ENCODE peak calls at places on chromosomes 11 and 22, in six cellular contexts. P is naive thymus-derived CD4-positive, alpha-beta T cell; Q is left ventricle myocardium inferior; G is heart right ventricle; H is heart left ventricle; J is body of pancreas. K is an unnamed sample.

GRCh38 chr22:41589260-41589600 is 410 bp downstream of the PMM1 start:
- DNase-seq in P (no peak), Q (no peak), G (no peak), H (no peak), J (peak; percentile 41), K (peak; percentile 44)

GRCh38 chr11:36010010-36010740 is 66.3 kb downstream of the LDLRAD3 start:
- DNase-seq in P (no peak), Q (no peak), G (no peak), H (no peak), J (no peak), K (no peak)

GRCh38 chr11:44530413-44531115 is 34.9 kb upstream of the CD82 start:
- DNase-seq in P (no peak), Q (no peak), G (no peak), H (no peak), J (no peak), K (no peak)

GRCh38 chr11:114938799-114939198 is 260.5 kb downstream of the NXPE2 start:
- DNase-seq in P (no peak), Q (no peak), G (no peak), H (no peak), J (no peak), K (no peak)

GRCh38 chr11:134385774-134386565 is 26.1 kb downstream of the B3GAT1 start:
- DNase-seq in P (no peak), Q (no peak), G (no peak), H (no peak), J (no peak), K (no peak)

GRCh38 chr11:64755681-64756361 is 4.0 kb downstream of the PYGM start:
- DNase-seq in P (no peak), Q (no peak), G (no peak), H (no peak), J (peak; percentile 2), K (no peak)

GRCh38 chr22:21652010-21652546 is 10.0 kb downstream of the SDF2L1 start:
- DNase-seq in P (peak; percentile 77), Q (peak; percentile 90), G (peak; percentile 90), H (peak; percentile 87), J (peak; percentile 75), K (peak; percentile 95)

GRCh38 chr11:111557425-111558111 is 17.0 kb downstream of the LAYN start:
- DNase-seq in P (no peak), Q (no peak), G (no peak), H (no peak), J (no peak), K (peak; percentile 61)

GRCh38 chr11:68763926-68764657 is 12.8 kb upstream of the TESMIN start:
- DNase-seq in P (no peak), Q (no peak), G (no peak), H (no peak), J (no peak), K (no peak)

GRCh38 chr11:125404811-125405481 is 91.1 kb downstream of the FEZ1 start:
- DNase-seq in P (peak; percentile 53), Q (peak; percentile 76), G (peak; percentile 77), H (peak; percentile 71), J (peak; percentile 74), K (peak; percentile 77)

GRCh38 chr11:35671396-35672127 is 9.0 kb downstream of the TRIM44 start:
- DNase-seq in P (no peak), Q (no peak), G (no peak), H (no peak), J (no peak), K (no peak)

GRCh38 chr11:99773646-99774045 is 752.9 kb downstream of the CNTN5 start:
- DNase-seq in P (no peak), Q (no peak), G (no peak), H (no peak), J (no peak), K (peak; percentile 3)

GRCh38 chr22:46613606-46613997 is 6.6 kb upstream of the GRAMD4 start:
- DNase-seq in P (no peak), Q (no peak), G (no peak), H (no peak), J (no peak), K (no peak)

GRCh38 chr11:95715777-95716241 is 73.8 kb downstream of the FAM76B start:
- DNase-seq in P (no peak), Q (no peak), G (no peak), H (no peak), J (no peak), K (peak; percentile 61)

GRCh38 chr11:1346669-1347390 is 37.4 kb upstream of the TOLLIP start:
- DNase-seq in P (no peak), Q (no peak), G (no peak), H (no peak), J (no peak), K (no peak)

GRCh38 chr11:99320769-99321290 is 300.1 kb downstream of the CNTN5 start:
- DNase-seq in P (no peak), Q (no peak), G (no peak), H (no peak), J (no peak), K (no peak)

GRCh38 chr11:76025068-76025467 is 181.2 kb downstream of the WNT11 start:
- DNase-seq in P (no peak), Q (no peak), G (no peak), H (no peak), J (no peak), K (no peak)

GRCh38 chr11:8605956-8606355 is 11.9 kb upstream of the STK33 start:
- DNase-seq in P (no peak), Q (no peak), G (no peak), H (no peak), J (no peak), K (no peak)

GRCh38 chr11:84536456-84536855 is 1090.7 kb downstream of the DLG2 start:
- DNase-seq in P (no peak), Q (no peak), G (no peak), H (no peak), J (no peak), K (no peak)

DNA sequence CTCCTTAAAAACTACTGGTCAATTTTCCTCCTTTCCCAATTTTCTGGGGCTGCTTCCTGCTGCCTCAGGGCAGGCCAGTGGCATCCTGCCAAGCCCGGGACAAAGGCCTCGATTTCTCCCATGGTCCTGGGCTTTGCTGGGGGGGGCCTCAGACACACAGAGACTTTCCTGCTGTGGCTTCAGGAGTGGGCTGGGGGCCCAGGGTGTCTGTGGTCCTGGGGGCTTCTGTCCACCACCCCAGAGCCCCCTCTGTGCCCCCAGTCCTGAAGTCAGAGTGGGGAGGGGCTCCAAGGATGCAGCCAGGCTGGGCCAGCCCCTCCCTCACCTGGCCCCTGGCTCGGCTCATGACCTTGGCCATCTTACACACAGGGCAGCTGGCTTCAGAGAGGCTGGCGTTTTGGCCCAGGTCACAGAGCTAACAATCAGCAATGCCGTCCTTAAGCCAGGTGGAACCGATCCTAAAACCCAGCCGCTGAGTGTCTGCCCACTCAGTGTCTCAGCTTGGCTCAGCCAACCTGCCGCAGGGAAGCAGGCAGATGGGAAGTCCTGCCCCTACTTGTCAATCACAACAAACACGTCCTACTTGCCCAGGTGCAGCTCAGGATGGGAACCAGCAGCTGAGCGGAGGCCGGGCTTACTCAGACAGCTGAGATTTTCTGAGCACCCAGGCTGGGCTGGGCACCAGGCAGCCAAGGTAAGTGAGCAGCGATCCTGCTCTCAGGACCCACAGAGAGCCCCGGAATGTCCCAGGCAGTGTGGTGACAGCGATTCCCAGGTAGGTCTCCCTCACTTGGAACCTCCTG is 34.6 kb downstream of the OSBPL5 start:
- DNase-seq in P (no peak), Q (peak; percentile 16), G (peak; percentile 21), H (no peak), J (peak; percentile 76), K (no peak)
- H3K27ac ChIP-seq in P (no peak overlapping the region), Q (no peak overlapping the region), G (no peak overlapping the region), H (no peak overlapping the region), J (no peak overlapping the region), K (no peak overlapping the region)

DNA sequence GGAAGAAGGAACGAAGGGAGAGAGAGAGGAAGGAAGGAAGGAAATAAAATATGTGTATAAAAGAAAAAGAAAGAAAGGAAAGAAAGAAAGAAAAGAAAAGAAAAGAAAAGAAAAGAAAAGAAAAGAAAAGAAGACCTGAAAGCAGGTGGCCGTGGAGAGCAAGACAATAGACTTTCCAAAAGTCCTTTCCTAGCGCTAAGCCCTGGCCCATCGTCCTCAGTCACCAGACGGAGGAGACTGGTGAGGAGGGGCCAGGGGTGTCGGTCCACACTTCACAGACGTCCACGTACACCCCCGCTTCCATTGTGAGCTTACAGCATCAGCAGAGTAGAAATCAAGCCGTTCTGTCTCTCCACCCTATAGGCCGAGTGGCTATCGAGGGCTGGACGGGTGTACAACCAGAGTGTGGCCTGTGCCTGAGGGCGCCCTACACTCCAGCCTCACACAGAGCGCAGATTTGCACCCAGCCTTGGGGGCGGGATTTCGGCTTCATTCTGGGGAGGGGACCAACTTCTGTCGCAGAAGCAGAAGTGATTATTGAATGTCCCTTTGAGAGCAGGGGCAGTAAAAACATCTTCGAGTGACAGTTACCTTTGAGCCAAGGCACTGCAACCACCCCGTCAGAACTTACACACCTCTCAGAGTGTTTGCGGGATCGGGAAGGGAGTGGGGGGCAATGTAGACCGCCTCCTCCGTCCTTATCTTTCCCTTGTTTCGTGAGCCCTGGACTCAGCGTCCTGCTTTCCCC is 2.0 kb upstream of the BSX start:
- DNase-seq in P (no peak), Q (no peak), G (no peak), H (no peak), J (no peak), K (no peak)
- H3K27me3 ChIP-seq in P (peaks cover 24% of the 10 kb centered on the region), Q (peaks cover 100% of the 10 kb centered on the region), G (peaks cover 99% of the 10 kb centered on the region), H (peaks cover 52% of the 10 kb centered on the region), J (no peaks in the 10 kb centered on the region), K (peaks cover 99% of the 10 kb centered on the region)

GRCh38 chr22:28893810-28894209 is 10.4 kb downstream of the ZNRF3 start:
- DNase-seq in P (no peak), Q (no peak), G (no peak), H (no peak), J (no peak), K (no peak)

GRCh38 chr22:28896611-28897010 is 13.2 kb downstream of the ZNRF3 start:
- DNase-seq in P (no peak), Q (no peak), G (no peak), H (no peak), J (no peak), K (no peak)

GRCh38 chr22:28894793-28895192 is 11.4 kb downstream of the ZNRF3 start:
- DNase-seq in P (no peak), Q (no peak), G (no peak), H (no peak), J (no peak), K (no peak)

GRCh38 chr22:28892175-28892731 is 8.9 kb downstream of the ZNRF3 start:
- DNase-seq in P (no peak), Q (no peak), G (no peak), H (no peak), J (peak; percentile 19), K (peak; percentile 66)

DNA sequence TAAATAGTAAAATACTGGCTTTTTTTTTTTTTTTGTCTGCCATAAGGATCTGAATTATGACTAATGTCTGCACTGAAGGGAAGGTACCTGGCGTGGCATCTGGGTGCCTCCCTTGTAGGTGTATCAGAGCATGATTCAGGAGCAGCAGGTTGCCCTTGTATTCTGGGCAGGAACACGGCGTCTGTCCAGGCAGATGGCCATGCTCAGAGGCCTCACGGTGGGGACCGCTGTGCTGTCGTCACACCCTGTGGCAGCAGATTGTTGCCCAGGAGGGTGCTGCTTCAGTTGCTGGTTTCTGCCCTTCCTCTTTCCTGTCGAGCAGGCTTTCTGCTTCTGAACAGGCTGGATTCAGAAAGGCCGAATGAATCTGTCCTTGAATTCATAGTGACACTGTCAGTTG is 10.9 kb downstream of the ZNRF3 start:
- DNase-seq in P (no peak), Q (peak; percentile 47), G (peak; percentile 33), H (peak; percentile 20), J (peak; percentile 34), K (no peak)
- H3K4me1 ChIP-seq in P (peaks cover 7% of the 10 kb centered on the region), Q (peaks cover 49% of the 10 kb centered on the region), G (peaks cover 5% of the 10 kb centered on the region), H (no peaks in the 10 kb centered on the region), J (peaks cover 11% of the 10 kb centered on the region), K (peaks cover 61% of the 10 kb centered on the region)

DNA sequence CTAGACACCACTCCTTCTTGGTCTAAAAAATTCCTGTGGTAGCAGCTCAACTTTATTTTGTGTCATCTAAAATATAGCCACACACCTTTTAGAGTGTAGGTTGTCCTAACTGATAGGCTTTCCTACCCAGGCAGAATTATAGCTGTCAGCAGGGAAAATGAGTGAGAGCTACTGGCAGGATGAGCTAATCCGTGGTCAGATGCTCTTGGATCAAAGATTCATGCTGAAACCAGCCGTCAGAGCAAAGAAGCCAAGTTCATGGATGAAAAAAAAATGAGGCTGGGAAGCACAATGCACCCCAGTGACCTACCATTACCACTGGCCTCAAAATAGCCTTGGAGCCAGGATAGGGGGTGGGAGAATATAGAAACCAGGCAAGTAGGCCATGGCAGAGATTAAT is 113.1 kb upstream of the BLID start:
- DNase-seq in P (no peak), Q (no peak), G (no peak), H (peak; percentile 9), J (no peak), K (no peak)
- H3K27ac ChIP-seq in P (no peak overlapping the region), Q (peak overlapping the region; percentile 63), G (no peak overlapping the region), H (peak overlapping the region; percentile 62), J (no peak overlapping the region), K (no peak overlapping the region)

K was measured in cardiac muscle cell.